ENCODE peak calls at places on chromosome 7, in five cellular contexts. K is PC-3, Q is WTC11, O is cardiac fibroblast, Y is astrocyte of the cerebellum. R is an unnamed sample.

GRCh38 chr7:142153400-142153799 is 41.9 kb downstream of the MGAM2 start:
- DNase-seq in Y (no peak), K (peak), Q (no peak), O (no peak), R (no peak)

GRCh38 chr7:12401538-12402364 is 1.9 kb downstream of the VWDE start:
- DNase-seq in Y (no peak), Q (no peak), K (no peak), O (no peak), R (no peak)

GRCh38 chr7:2982831-2983230 is 60.8 kb downstream of the CARD11 start:
- DNase-seq in Q (no peak), Y (no peak), O (no peak), K (no peak), R (no peak)

GRCh38 chr7:111082351-111082750 is 8.6 kb upstream of the LRRN3 start:
- DNase-seq in K (no peak), Q (no peak), Y (peak), O (no peak), R (no peak)

GRCh38 chr7:150944066-150945042 is 33.8 kb downstream of the KCNH2 start:
- DNase-seq in Y (no peak), K (no peak), Q (no peak), O (no peak), R (no peak)

GRCh38 chr7:127504715-127505114 is 80.7 kb downstream of the GCC1 start:
- DNase-seq in K (peak), Y (no peak), Q (peak), O (peak), R (no peak)

GRCh38 chr7:30658471-30659074 is 23.7 kb downstream of the CRHR2 start:
- DNase-seq in K (no peak), O (no peak), Q (no peak), Y (no peak), R (no peak)

GRCh38 chr7:143419880-143420279 is 11.2 kb upstream of the EPHA1 start:
- DNase-seq in K (peak), Y (no peak), Q (no peak), O (no peak), R (no peak)

GRCh38 chr7:158740657-158741293 is 36.2 kb upstream of the NCAPG2 start:
- DNase-seq in K (peak), O (peak), Y (peak), Q (no peak), R (no peak)

GRCh38 chr7:77561354-77561753 is 24.3 kb downstream of the PTPN12 start:
- DNase-seq in K (no peak), O (no peak), Y (no peak), Q (no peak), R (no peak)

GRCh38 chr7:27165089-27165654 is at the start of gene HOXA9:
- DNase-seq in O (no peak), K (peak), Y (no peak), Q (peak), R (peak)

GRCh38 chr7:105760549-105761447 is 115.6 kb downstream of the ATXN7L1 start:
- DNase-seq in Q (no peak), O (peak), Y (no peak), K (no peak), R (no peak)

GRCh38 chr7:81801532-81801931 is 31.7 kb upstream of the HGF start:
- DNase-seq in O (no peak), K (no peak), Q (no peak), Y (no peak), R (no peak)
- TF ChIP-seq CTCF in O (no peak), K (no peak), Q (no peak), Y (no peak), R (no peak)

DNA sequence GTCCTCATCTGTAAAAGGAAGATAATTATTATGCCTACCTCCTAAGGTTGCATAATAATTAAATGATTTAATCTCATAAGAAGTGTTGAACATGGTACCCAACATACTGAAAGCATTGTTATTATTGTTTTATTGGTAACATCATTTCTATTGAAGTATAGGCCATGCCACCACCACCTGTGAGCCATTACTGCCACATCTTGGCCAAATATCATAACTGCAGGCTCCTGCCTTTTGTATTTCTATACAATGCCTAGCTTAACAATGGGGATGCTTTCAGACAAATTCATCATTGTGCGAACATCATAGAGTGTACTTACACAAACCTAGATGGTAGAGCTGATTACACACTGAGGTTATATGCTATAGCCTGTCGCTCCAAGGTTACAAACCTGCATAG is 61.1 kb upstream of the NPSR1 start:
- DNase-seq in O (peak), K (peak), Y (no peak), Q (peak), R (no peak)
- TF ChIP-seq CTCF in O (peak), K (peak), Y (peak), Q (peak), R (no peak)

GRCh38 chr7:100427762-100428198 is 723 bp downstream of the ZCWPW1 start:
- DNase-seq in Y (no peak), K (no peak), Q (no peak), O (no peak), R (no peak)
- TF ChIP-seq CTCF in Y (no peak), K (no peak), Q (no peak), O (no peak), R (no peak)

GRCh38 chr7:154640266-154640865 is 362.6 kb downstream of the PAXIP1 start:
- DNase-seq in K (no peak), Y (no peak), O (no peak), Q (no peak), R (no peak)
- TF ChIP-seq CTCF in K (peak), Y (no peak), O (no peak), Q (no peak), R (no peak)

GRCh38 chr7:133345690-133346421 is 93.0 kb downstream of the EXOC4 start:
- DNase-seq in K (no peak), Y (no peak), O (no peak), Q (peak), R (no peak)

GRCh38 chr7:133339772-133340171 is 86.9 kb downstream of the EXOC4 start:
- DNase-seq in Y (no peak), O (no peak), K (no peak), Q (no peak), R (no peak)

GRCh38 chr7:133349101-133349500 is 96.2 kb downstream of the EXOC4 start:
- DNase-seq in Q (no peak), K (no peak), Y (no peak), O (no peak), R (no peak)

GRCh38 chr7:133344275-133344674 is 91.4 kb downstream of the EXOC4 start:
- DNase-seq in K (no peak), Y (peak), Q (no peak), O (peak), R (no peak)
- TF ChIP-seq CTCF in K (peak), Y (peak), Q (no peak), O (peak), R (no peak)

GRCh38 chr7:42127232-42127622 is 109.8 kb downstream of the GLI3 start:
- DNase-seq in Q (no peak), O (no peak), Y (no peak), K (no peak), R (no peak)

GRCh38 chr7:42125321-42125720 is 111.7 kb downstream of the GLI3 start:
- DNase-seq in Y (no peak), O (no peak), Q (no peak), K (no peak), R (no peak)

GRCh38 chr7:42123716-42124115 is 113.3 kb downstream of the GLI3 start:
- DNase-seq in O (no peak), Y (no peak), K (no peak), Q (no peak), R (no peak)

GRCh38 chr7:42126475-42127231 is 110.4 kb downstream of the GLI3 start:
- DNase-seq in Y (no peak), Q (no peak), K (no peak), O (no peak), R (no peak)

DNA sequence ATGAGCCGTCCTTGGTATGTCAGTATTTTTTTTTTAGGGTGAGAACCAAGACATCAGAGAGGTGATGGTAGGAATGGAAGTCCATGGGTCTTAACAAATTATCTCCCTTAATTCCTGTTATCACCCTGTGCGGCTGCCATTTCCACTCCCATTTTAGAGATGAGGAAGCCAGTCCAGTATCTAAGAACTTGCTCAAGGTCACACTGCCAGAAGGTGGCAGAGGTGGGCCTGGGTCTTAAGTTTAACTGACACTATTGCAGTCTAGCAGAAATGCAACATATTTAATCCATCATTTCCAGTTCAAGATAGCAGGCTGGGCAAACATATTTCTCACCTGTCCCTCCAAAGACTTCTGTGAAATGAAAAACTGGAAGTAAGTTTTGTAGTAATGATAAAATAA is 108.3 kb downstream of the GLI3 start:
- DNase-seq in Y (peak), O (no peak), K (peak), Q (peak), R (no peak)
- TF ChIP-seq CTCF in Y (peak), O (peak), K (peak), Q (no peak), R (no peak)

GRCh38 chr7:22207724-22208225 is 149.2 kb downstream of the RAPGEF5 start:
- DNase-seq in O (no peak), Q (no peak), K (no peak), Y (no peak), R (no peak)
- TF ChIP-seq CTCF in O (no peak), Q (no peak), K (no peak), Y (no peak), R (no peak)

GRCh38 chr7:130879191-130879590 is 145.2 kb upstream of the KLF14 start:
- DNase-seq in O (no peak), Y (no peak), Q (no peak), K (peak), R (no peak)
- TF ChIP-seq CTCF in O (no peak), Y (no peak), Q (no peak), K (no peak), R (no peak)

GRCh38 chr7:48168159-48168558 is 3.1 kb upstream of the ABCA13 start:
- DNase-seq in K (peak), Y (no peak), O (peak), Q (no peak), R (no peak)
- TF ChIP-seq CTCF in K (peak), Y (peak), O (no peak), Q (no peak), R (no peak)